ENCODE peak calls at places on chromosomes 5 and 9, in four cellular contexts. D is NCI-H2171 treated with DMSO at 0.1 percent for 48 hours; Y is astrocyte of the spinal cord; J is stimulated activated CD8-positive, alpha-beta memory T cell treated with anti-CD3 and anti-CD28 coated beads, Interleukin-7, amount 100 ng/mL, for 48 hours. P is an unnamed sample.

GRCh38 chr5:115855959-115856358 is 14.2 kb downstream of the AP3S1 start:
- DNase-seq in D (no peak), Y (no peak), J (no peak), P (no peak)

GRCh38 chr9:74120061-74120460 is 377.1 kb upstream of the RORB start:
- DNase-seq in D (no peak), Y (no peak), J (no peak), P (no peak)

GRCh38 chr5:14131855-14132503 is 11.2 kb upstream of the TRIO start:
- DNase-seq in D (no peak), Y (no peak), J (no peak), P (no peak)

GRCh38 chr5:91166040-91166807 is 216.9 kb downstream of the ARRDC3 start:
- DNase-seq in D (no peak), Y (peak), J (no peak), P (no peak)

GRCh38 chr5:136192015-136192525 is 892 bp downstream of the SMIM32 start:
- DNase-seq in D (no peak), Y (no peak), J (no peak), P (no peak)

GRCh38 chr5:133269707-133270106 is 217.9 kb downstream of the HSPA4 start:
- DNase-seq in D (no peak), Y (no peak), J (no peak), P (no peak)

GRCh38 chr5:168752012-168752411 is 172.8 kb upstream of the PANK3 start:
- DNase-seq in D (no peak), Y (no peak), J (no peak), P (no peak)

GRCh38 chr5:79853676-79854418 is 137.2 kb downstream of the MTX3 start:
- DNase-seq in D (no peak), Y (no peak), J (peak), P (no peak)

GRCh38 chr5:53343187-53343586 is 137.2 kb upstream of the FST start:
- DNase-seq in D (no peak), Y (peak), J (no peak), P (no peak)

GRCh38 chr5:122471031-122471751 is 159.2 kb downstream of the SNCAIP start:
- DNase-seq in D (no peak), Y (no peak), J (no peak), P (no peak)

GRCh38 chr5:92556747-92557146 is 1024.3 kb downstream of the NR2F1-AS1 start:
- DNase-seq in D (no peak), Y (no peak), J (no peak), P (no peak)

GRCh38 chr9:24881361-24881760 is 335.7 kb upstream of the IZUMO3 start:
- DNase-seq in D (no peak), Y (no peak), J (no peak), P (no peak)

GRCh38 chr5:98308960-98309359 is 464.5 kb upstream of the RGMB start:
- DNase-seq in D (no peak), Y (peak), J (no peak), P (no peak)

GRCh38 chr5:127696688-127697087 is 6.5 kb upstream of the CCDC192 start:
- DNase-seq in D (peak), Y (peak), J (no peak), P (no peak)

GRCh38 chr5:57311921-57312320 is 138.1 kb downstream of the GPBP1 start:
- DNase-seq in D (no peak), Y (no peak), J (no peak), P (no peak)

GRCh38 chr5:78586251-78586650 is 62.3 kb downstream of the LHFPL2 start:
- DNase-seq in D (no peak), Y (peak), J (peak), P (no peak)

P was measured in NCI-H1694 treated with DMSO at 0.1 percent for 48 hours.